ENCODE peak calls at places on chromosomes 2 and 18, in ten cellular contexts. Z, W, O, G, U, V, M, P, Q and F are unnamed samples.

GRCh38 chr2:85695121-85695520 is 963 bp downstream of the GNLY start:
- DNase-seq in Z (no peak), W (no peak), O (no peak), U (no peak), V (no peak), P (no peak), G (no peak), M (no peak), Q (no peak), F (no peak)

GRCh38 chr2:55843096-55843991 is 80.2 kb downstream of the EFEMP1 start:
- DNase-seq in Z (peak), Q (peak), O (no peak), P (no peak), V (no peak), U (peak), M (peak), G (no peak), W (no peak), F (peak)

GRCh38 chr2:39583781-39584180 is 81.9 kb upstream of the TMEM178A start:
- DNase-seq in Z (no peak), G (no peak), U (no peak), P (no peak), M (no peak), O (no peak), W (no peak), V (no peak), Q (no peak), F (peak)

GRCh38 chr2:162301151-162301804 is 17.2 kb downstream of the IFIH1 start:
- DNase-seq in V (peak), O (peak), P (no peak), Z (peak), U (peak), Q (peak), G (peak), W (no peak), M (peak), F (peak)

GRCh38 chr2:232333361-232334135 is 45.0 kb upstream of the ALPP start:
- DNase-seq in M (no peak), W (peak), G (no peak), P (no peak), O (peak), U (no peak), Z (no peak), V (no peak), Q (peak), F (peak)

GRCh38 chr2:71070294-71071025 is 2.0 kb downstream of the NAGK start:
- DNase-seq in U (peak), G (no peak), W (no peak), O (no peak), Q (peak), Z (peak), P (no peak), M (no peak), V (no peak), F (peak)

GRCh38 chr2:105929506-105929905 is 184.8 kb downstream of the NCK2 start:
- DNase-seq in O (peak), Z (no peak), Q (peak), U (no peak), G (no peak), M (no peak), P (no peak), W (no peak), V (no peak), F (no peak)

GRCh38 chr18:28504100-28504499 is 327.2 kb upstream of the CDH2 start:
- DNase-seq in G (no peak), O (no peak), Q (no peak), V (no peak), W (no peak), P (no peak), U (no peak), Z (no peak), M (no peak), F (no peak)

GRCh38 chr2:16824472-16824871 is 158.8 kb upstream of the CYRIA start:
- DNase-seq in Z (no peak), U (no peak), O (no peak), V (no peak), Q (peak), W (no peak), M (no peak), G (no peak), P (no peak), F (no peak)

GRCh38 chr2:104378853-104379374 is 475.0 kb upstream of the POU3F3 start:
- DNase-seq in W (no peak), M (no peak), U (peak), Z (peak), Q (no peak), V (no peak), G (peak), P (no peak), O (peak), F (no peak)

GRCh38 chr2:47272031-47272864 is 117.1 kb upstream of the STPG4 start:
- DNase-seq in W (peak), Z (peak), G (peak), Q (no peak), V (peak), O (peak), U (peak), M (peak), P (peak), F (peak)

GRCh38 chr2:15178946-15179345 is 382.2 kb downstream of the NBAS start:
- DNase-seq in U (no peak), Z (no peak), G (no peak), V (no peak), Q (no peak), P (no peak), W (no peak), M (no peak), O (no peak), F (no peak)

GRCh38 chr2:238238766-238239551 is 879 bp downstream of the HES6 start:
- DNase-seq in Z (no peak), V (no peak), P (peak), M (no peak), O (peak), U (peak), W (peak), Q (no peak), G (no peak), F (no peak)

GRCh38 chr2:28782423-28782822 is 28.2 kb upstream of the SPDYA start:
- DNase-seq in O (no peak), G (no peak), P (no peak), M (no peak), Q (peak), Z (no peak), V (no peak), U (no peak), W (no peak), F (no peak)

GRCh38 chr2:205700331-205701132 is 18.2 kb downstream of the NRP2 start:
- DNase-seq in V (no peak), Z (peak), W (no peak), U (peak), Q (peak), G (no peak), P (no peak), M (no peak), O (no peak), F (peak)

GRCh38 chr2:54808642-54809041 is 85.2 kb downstream of the EML6 start:
- DNase-seq in Q (no peak), O (no peak), Z (no peak), M (no peak), G (no peak), V (no peak), U (no peak), W (no peak), P (no peak), F (peak)

DNA sequence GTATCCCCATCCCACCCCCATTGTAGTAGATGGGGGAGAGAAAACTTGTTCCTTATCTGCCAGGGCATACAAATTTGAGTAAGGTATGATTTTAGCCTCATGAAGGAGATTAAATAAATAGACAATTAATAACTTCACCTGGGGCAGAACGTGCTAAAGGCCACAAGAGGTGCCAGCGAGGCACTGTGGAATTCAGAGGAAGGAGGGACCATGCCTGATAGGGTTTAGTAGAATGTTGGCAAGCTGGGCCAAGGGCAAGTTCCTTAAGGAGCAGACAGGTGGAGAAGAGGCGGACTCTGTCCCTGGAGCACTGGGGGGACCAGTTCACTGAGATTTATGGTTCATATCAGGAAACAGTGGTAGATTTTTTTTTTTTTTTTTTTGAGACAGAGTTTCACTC is 22.5 kb downstream of the STAMBP start:
- DNase-seq in V (no peak), Z (no peak), G (no peak), P (no peak), W (no peak), O (no peak), Q (peak), M (no peak), U (no peak), F (no peak)
- TF ChIP-seq CTCF in V (no peak), Z (peak), G (no peak), P (no peak), W (no peak), O (no peak), Q (peak), M (no peak), U (peak), F (peak)

GRCh38 chr2:222837643-222838056 is 23.2 kb upstream of the ACSL3 start:
- DNase-seq in Z (no peak), G (no peak), Q (peak), V (no peak), M (no peak), W (no peak), P (no peak), O (no peak), U (peak), F (no peak)

GRCh38 chr2:222840060-222840802 is 20.6 kb upstream of the ACSL3 start:
- DNase-seq in Q (no peak), V (no peak), P (no peak), U (no peak), W (no peak), M (no peak), Z (no peak), O (no peak), G (no peak), F (no peak)

GRCh38 chr2:222844323-222844722 is 16.5 kb upstream of the ACSL3 start:
- DNase-seq in U (no peak), O (no peak), V (no peak), W (no peak), Q (peak), P (no peak), G (no peak), Z (peak), M (no peak), F (peak)

GRCh38 chr2:222842517-222843174 is 18.2 kb upstream of the ACSL3 start:
- DNase-seq in Q (peak), Z (peak), G (no peak), U (no peak), M (no peak), P (no peak), O (no peak), W (no peak), V (no peak), F (peak)
- H3K4me3 ChIP-seq in Q (no peak), Z (no peak), G (no peak), U (no peak), M (no peak), P (no peak), O (no peak), W (no peak), V (no peak), F (no peak)

GRCh38 chr2:217138284-217138683 is 278.4 kb upstream of the TNP1 start:
- DNase-seq in V (no peak), O (no peak), G (no peak), Q (no peak), W (no peak), P (no peak), U (no peak), Z (no peak), M (no peak), F (no peak)

GRCh38 chr2:217147751-217148318 is 288.0 kb upstream of the TNP1 start:
- DNase-seq in Z (no peak), V (no peak), O (no peak), U (peak), P (no peak), Q (peak), W (no peak), M (no peak), G (no peak), F (peak)

GRCh38 chr2:217142649-217143266 is 282.9 kb upstream of the TNP1 start:
- DNase-seq in M (no peak), P (no peak), Z (peak), W (no peak), V (no peak), G (no peak), U (peak), O (no peak), Q (peak), F (no peak)
- TF ChIP-seq CTCF in M (no peak), P (no peak), Z (peak), W (peak), V (peak), G (peak), U (peak), O (no peak), Q (peak), F (peak)

GRCh38 chr2:109285244-109285651 is 156.2 kb downstream of the SH3RF3 start:
- DNase-seq in V (no peak), W (peak), Z (peak), U (no peak), O (no peak), G (no peak), M (no peak), Q (no peak), P (no peak), F (peak)
- H3K4me3 ChIP-seq in V (no peak), W (no peak), Z (no peak), U (no peak), O (no peak), G (no peak), M (no peak), Q (no peak), P (no peak), F (no peak)

DNA sequence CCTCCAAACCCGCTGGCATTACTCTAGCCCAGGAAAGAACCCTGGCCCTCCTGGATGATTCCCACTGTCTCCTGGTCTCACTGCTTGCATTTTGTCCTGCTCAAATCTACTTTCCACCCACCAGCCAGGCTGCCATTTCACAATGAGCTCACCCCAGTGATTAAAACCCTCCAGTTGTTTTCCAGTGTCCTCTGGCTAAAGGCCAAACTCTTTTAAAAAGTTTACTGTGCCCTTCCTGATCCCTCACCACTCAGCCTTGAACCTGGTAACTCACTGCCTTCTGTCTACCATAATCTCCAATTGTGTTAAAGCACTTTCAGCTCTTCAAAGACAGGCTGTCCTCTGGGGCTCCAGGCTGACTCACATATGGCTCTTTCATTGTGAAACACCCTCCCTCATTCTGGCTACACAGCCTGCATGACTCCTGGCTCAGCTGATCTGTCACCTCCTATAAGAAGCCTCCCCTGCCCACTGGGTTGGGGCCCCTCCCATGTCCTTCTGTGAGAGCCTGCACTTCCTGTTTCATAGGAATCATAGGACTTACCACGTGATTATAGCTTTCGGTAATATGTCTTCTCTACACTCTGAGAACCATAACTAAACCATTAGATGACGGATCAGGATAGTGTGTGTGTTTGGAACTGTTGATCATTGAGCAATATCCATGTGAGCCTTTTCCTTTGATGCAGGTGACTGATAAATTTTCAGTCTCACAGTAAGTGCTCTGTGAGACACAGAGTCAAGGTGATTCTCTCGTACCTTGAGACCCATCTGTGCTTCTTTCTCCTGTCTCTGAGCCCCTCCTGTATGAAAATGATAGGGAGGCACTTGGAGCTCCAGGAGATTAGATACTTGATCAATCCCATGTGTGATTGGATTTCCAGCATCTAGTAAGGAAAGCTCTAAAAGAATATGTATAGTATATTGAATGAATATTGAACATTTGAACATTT is 590.8 kb upstream of the ID2 start:
- DNase-seq in O (peak), M (peak), U (peak), Z (peak), P (peak), G (no peak), V (peak), Q (peak), W (no peak), F (peak)
- TF ChIP-seq CTCF in O (no peak), M (no peak), U (no peak), Z (no peak), P (no peak), G (no peak), V (no peak), Q (no peak), W (no peak), F (no peak)

GRCh38 chr2:133633851-133634250 is 65.6 kb upstream of the NCKAP5 start:
- DNase-seq in V (no peak), U (peak), M (no peak), Q (peak), Z (peak), P (no peak), G (no peak), W (no peak), O (no peak), F (peak)
- H3K4me3 ChIP-seq in V (no peak), U (no peak), M (no peak), Q (no peak), Z (no peak), P (peak), G (no peak), W (peak), O (no peak), F (peak)

GRCh38 chr18:62571037-62571436 is 48.2 kb downstream of the ZCCHC2 start:
- DNase-seq in U (no peak), M (no peak), O (no peak), G (no peak), Q (no peak), Z (no peak), P (no peak), W (no peak), V (no peak), F (no peak)

GRCh38 chr18:62564044-62564443 is 41.2 kb downstream of the ZCCHC2 start:
- DNase-seq in M (no peak), V (no peak), O (no peak), W (no peak), Q (no peak), Z (no peak), U (no peak), G (no peak), P (no peak), F (no peak)

GRCh38 chr18:62569081-62569480 is 46.3 kb downstream of the ZCCHC2 start:
- DNase-seq in W (no peak), O (no peak), Q (peak), U (no peak), G (no peak), Z (no peak), V (no peak), M (no peak), P (no peak), F (peak)

GRCh38 chr18:62566818-62567217 is 44.0 kb downstream of the ZCCHC2 start:
- DNase-seq in M (no peak), V (no peak), Q (no peak), P (no peak), U (no peak), G (no peak), W (no peak), O (no peak), Z (no peak), F (no peak)

DNA sequence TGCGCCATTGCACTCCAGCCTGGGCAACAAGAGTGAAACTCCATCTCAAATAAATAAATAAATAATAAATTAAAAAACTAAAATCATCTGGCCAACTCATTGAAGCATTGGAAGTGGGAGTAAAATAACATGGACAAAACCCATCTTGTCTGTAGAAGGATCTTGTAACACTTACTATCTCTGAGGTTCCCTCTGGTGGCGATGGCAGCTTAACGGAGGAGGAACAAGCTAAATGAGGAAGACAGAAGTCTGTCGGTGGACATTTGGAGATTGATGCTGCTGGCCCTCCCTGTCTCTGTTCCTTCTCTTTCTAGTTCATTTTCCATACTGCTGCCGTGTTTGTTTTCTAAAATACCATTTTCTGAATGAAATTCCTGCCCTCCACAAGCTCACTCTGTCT is 43.4 kb downstream of the ZCCHC2 start:
- DNase-seq in W (no peak), Q (no peak), V (no peak), G (no peak), P (no peak), U (peak), O (no peak), M (no peak), Z (peak), F (peak)
- TF ChIP-seq CTCF in W (peak), Q (no peak), V (no peak), G (peak), P (no peak), U (peak), O (no peak), M (no peak), Z (no peak), F (peak)

DNA sequence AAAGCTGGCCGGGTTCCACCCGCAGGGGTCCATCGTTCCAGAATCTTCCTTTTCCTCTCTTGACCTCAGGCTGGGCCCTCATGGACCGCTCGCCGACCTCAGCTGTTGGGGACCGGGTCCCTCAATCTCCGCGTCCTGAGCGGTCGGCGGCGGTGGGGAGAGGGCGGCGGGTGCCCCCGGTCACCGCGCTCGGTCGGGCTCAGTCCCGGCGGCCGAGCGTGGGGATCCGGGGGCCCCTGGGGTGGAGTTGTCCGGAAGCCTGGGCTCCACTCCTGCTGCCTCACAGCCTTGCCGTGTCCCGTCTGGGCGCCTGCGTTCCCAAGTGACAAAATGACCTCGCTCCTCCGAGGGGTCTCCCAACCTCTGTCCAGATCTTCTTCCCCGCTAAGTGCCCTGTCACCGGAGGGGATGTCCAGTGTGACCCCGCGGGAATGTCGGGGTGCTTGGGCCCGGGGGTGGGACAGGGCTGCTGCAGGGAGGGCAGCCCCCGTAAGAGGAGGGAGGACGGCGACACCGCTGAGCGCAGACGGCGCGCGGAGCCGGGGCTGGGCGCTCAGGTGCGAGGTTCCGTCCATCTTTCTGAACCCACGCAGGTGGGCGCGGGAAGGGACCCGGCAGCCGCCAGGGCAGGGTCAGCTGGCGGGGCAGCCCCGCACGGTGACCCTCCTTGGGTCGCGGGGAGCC is 16.0 kb upstream of the E2F6 start:
- DNase-seq in P (no peak), Z (no peak), Q (no peak), G (no peak), M (no peak), U (no peak), V (peak), W (no peak), O (no peak), F (no peak)
- H3K4me3 ChIP-seq in P (peak), Z (no peak), Q (no peak), G (peak), M (no peak), U (peak), V (peak), W (peak), O (no peak), F (no peak)

DNA sequence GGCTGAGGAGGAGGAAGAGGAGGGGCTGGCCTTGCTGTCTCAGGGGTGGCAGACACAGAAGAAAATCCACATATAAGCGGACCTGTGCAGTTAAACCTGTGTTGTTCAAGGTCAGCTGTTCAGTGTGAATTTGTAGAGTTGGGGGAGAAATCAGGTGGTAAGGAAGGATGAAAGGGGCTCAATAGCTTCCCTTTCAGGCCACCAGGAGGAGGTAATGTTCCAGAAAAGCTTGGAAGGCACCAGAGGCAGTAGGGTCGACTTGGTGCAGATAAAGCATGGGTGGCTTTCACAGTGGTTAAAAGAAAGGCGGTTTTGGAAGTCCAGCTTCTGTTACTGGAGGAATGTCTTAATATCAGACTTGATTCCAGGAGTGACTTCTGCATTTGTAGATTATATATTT is 167.4 kb downstream of the THSD7B start:
- DNase-seq in Z (no peak), Q (peak), O (no peak), V (no peak), M (no peak), G (no peak), W (no peak), P (no peak), U (peak), F (peak)
- TF ChIP-seq CTCF in Z (peak), Q (peak), O (no peak), V (no peak), M (no peak), G (no peak), W (peak), P (no peak), U (peak), F (no peak)

GRCh38 chr2:73925853-73926492 is 707 bp upstream of the DGUOK start:
- DNase-seq in Q (peak), O (peak), P (no peak), Z (no peak), W (no peak), V (no peak), U (peak), M (no peak), G (no peak), F (no peak)
- H3K4me3 ChIP-seq in Q (peak), O (no peak), P (peak), Z (peak), W (peak), V (peak), U (peak), M (no peak), G (peak), F (peak)